ENCODE peak calls at places on chromosomes 7 and 10, in eight cellular contexts. P is ELR; E is cardiac muscle cell; T is effector CD4-positive, alpha-beta T cell; S is GM20000; O is left ventricle myocardium inferior; A is T follicular helper cell; G is NCI-H510A treated with DMSO at 0.1 percent for 48 hours. J is an unnamed sample.
A peak's percentile ranks its signal among the peaks of the same experiment; 100 is the strongest.

GRCh38 chr10:70461397-70462348 is 16.9 kb upstream of the PALD1 start:
- DNase-seq in A (no peak), S (peak; percentile 86), O (peak; percentile 54), E (peak; percentile 63), G (peak; percentile 52), T (no peak), P (peak; percentile 73), J (peak; percentile 53)

GRCh38 chr10:110805292-110805691 is 66.4 kb upstream of the PDCD4 start:
- DNase-seq in G (no peak), E (no peak), P (no peak), T (no peak), O (no peak), S (no peak), A (no peak), J (no peak)

GRCh38 chr10:11270135-11270857 is 252.6 kb downstream of the CELF2 start:
- DNase-seq in A (peak; percentile 62), O (peak; percentile 85), E (peak; percentile 80), S (peak; percentile 65), T (peak; percentile 59), G (no peak), P (peak; percentile 19), J (peak; percentile 65)

GRCh38 chr7:668139-668871 is 58.2 kb upstream of the DNAAF5 start:
- DNase-seq in P (no peak), G (no peak), O (no peak), S (no peak), A (no peak), E (peak; percentile 87), T (no peak), J (no peak)

GRCh38 chr7:34823650-34824258 is 165.7 kb downstream of the NPSR1 start:
- DNase-seq in G (peak; percentile 32), S (peak; percentile 61), E (peak; percentile 64), O (peak; percentile 15), P (peak; percentile 65), T (peak; percentile 34), A (peak; percentile 29), J (peak; percentile 56)

GRCh38 chr10:124087672-124088634 is 5.4 kb downstream of the CHST15 start:
- DNase-seq in E (no peak), A (no peak), G (peak; percentile 28), S (no peak), T (no peak), O (no peak), P (no peak), J (no peak)

GRCh38 chr10:34446046-34446445 is 369.1 kb downstream of the PARD3 start:
- DNase-seq in O (no peak), S (no peak), P (no peak), G (no peak), E (peak; percentile 30), T (no peak), A (no peak), J (no peak)

GRCh38 chr10:80855348-80855971 is 317.8 kb downstream of the SH2D4B start:
- DNase-seq in T (no peak), G (no peak), P (no peak), A (no peak), O (no peak), E (no peak), S (peak; percentile 61), J (no peak)

GRCh38 chr10:117894339-117894738 is 152.4 kb downstream of the RAB11FIP2 start:
- DNase-seq in G (no peak), O (no peak), P (no peak), S (no peak), A (no peak), T (no peak), E (no peak), J (no peak)

GRCh38 chr10:116960066-116960465 is 44.9 kb downstream of the SHTN1 start:
- DNase-seq in O (no peak), E (peak; percentile 55), A (no peak), T (no peak), S (no peak), P (no peak), G (no peak), J (no peak)

GRCh38 chr7:158237672-158238335 is 349.8 kb downstream of the PTPRN2 start:
- DNase-seq in A (no peak), T (no peak), S (no peak), O (no peak), P (no peak), G (peak; percentile 65), E (no peak), J (no peak)

GRCh38 chr10:79084972-79085597 is 16.3 kb downstream of the ZMIZ1 start:
- DNase-seq in E (no peak), A (no peak), O (no peak), P (no peak), G (no peak), T (no peak), S (no peak), J (no peak)

GRCh38 chr7:42883950-42884349 is 27.9 kb downstream of the C7orf25 start:
- DNase-seq in G (no peak), P (peak; percentile 38), E (peak; percentile 65), O (peak; percentile 28), S (no peak), A (no peak), T (no peak), J (no peak)

GRCh38 chr7:44912775-44913347 is 27.5 kb upstream of the PURB start:
- DNase-seq in O (no peak), S (no peak), T (no peak), A (no peak), E (no peak), G (no peak), P (no peak), J (no peak)

J was measured in activated CD4-positive, alpha-beta memory T cell treated with anti-CD3 and anti-CD28 coated beads, Interleukin-2, amount 10 ng/mL, durations not matched to agents 7 days and 5 days.